ENCODE peak calls at places on chromosomes 1 and 21, in seven cellular contexts. I is progenitor cell of endocrine pancreas; G is WTC11; J is adrenal gland; O is heart left ventricle; W is cardiac muscle cell; K is CD4-positive, alpha-beta T cell. H is an unnamed sample.
A peak's percentile ranks its signal among the peaks of the same experiment; 100 is the strongest.

GRCh38 chr1:234599617-234600417 is 10.2 kb downstream of the IRF2BP2 start:
- DNase-seq in J (peak; percentile 88), W (peak; percentile 92), G (peak; percentile 85), K (peak; percentile 52), O (peak; percentile 94), I (peak; percentile 78), H (peak; percentile 90)

GRCh38 chr21:35202431-35202830 is 153.3 kb upstream of the RUNX1 start:
- DNase-seq in G (no peak), J (no peak), O (no peak), I (no peak), W (peak; percentile 50), K (no peak), H (no peak)

GRCh38 chr1:101235696-101236545 is 898 bp upstream of the S1PR1 start:
- DNase-seq in O (peak; percentile 69), I (peak; percentile 31), G (peak; percentile 44), W (peak; percentile 53), J (peak; percentile 53), K (peak; percentile 65), H (peak; percentile 71)

GRCh38 chr1:1781526-1781903 is 3.2 kb upstream of the NADK start:
- DNase-seq in K (no peak), J (no peak), O (no peak), I (no peak), W (no peak), G (no peak), H (no peak)

GRCh38 chr1:248873993-248874671 is 15.2 kb upstream of the ZNF692 start:
- DNase-seq in G (peak; percentile 77), J (peak; percentile 73), I (peak; percentile 60), K (peak; percentile 71), O (peak; percentile 77), W (no peak), H (peak; percentile 77)

GRCh38 chr1:168082008-168082876 is 54.5 kb downstream of the GPR161 start:
- DNase-seq in I (peak; percentile 63), K (peak; percentile 55), O (peak; percentile 83), J (peak; percentile 87), W (peak; percentile 86), G (peak; percentile 84), H (peak; percentile 76)

GRCh38 chr21:39088831-39089380 is 94.3 kb downstream of the PSMG1 start:
- DNase-seq in W (peak; percentile 52), J (no peak), I (no peak), K (no peak), O (no peak), G (no peak), H (no peak)

GRCh38 chr1:112502827-112503226 is 5.9 kb upstream of the WNT2B start:
- DNase-seq in W (peak; percentile 48), O (no peak), J (no peak), I (no peak), G (no peak), K (no peak), H (no peak)

GRCh38 chr1:96966536-96967138 is 245.1 kb downstream of the PTBP2 start:
- DNase-seq in G (peak; percentile 84), W (peak; percentile 86), J (peak; percentile 82), O (peak; percentile 79), K (peak; percentile 60), I (peak; percentile 62), H (peak; percentile 83)

GRCh38 chr1:170853302-170853701 is 82.0 kb upstream of the MROH9 start:
- DNase-seq in O (no peak), W (no peak), K (no peak), J (no peak), I (no peak), G (no peak), H (no peak)

GRCh38 chr1:92291372-92291999 is 7.3 kb downstream of the GLMN start:
- DNase-seq in I (no peak), W (peak; percentile 80), K (no peak), O (no peak), G (no peak), J (peak; percentile 34), H (no peak)

GRCh38 chr1:214143015-214143775 is 137.8 kb upstream of the SMYD2 start:
- DNase-seq in G (no peak), J (no peak), W (no peak), I (no peak), K (no peak), O (no peak), H (no peak)

GRCh38 chr1:207983044-207983443 is 72.1 kb upstream of the CD34 start:
- DNase-seq in I (no peak), G (no peak), J (no peak), K (no peak), O (no peak), W (no peak), H (no peak)

GRCh38 chr1:8962812-8963669 is 17.4 kb downstream of the CA6 start:
- DNase-seq in J (peak; percentile 64), K (peak; percentile 19), G (peak; percentile 80), W (peak; percentile 60), I (peak; percentile 18), O (no peak), H (peak; percentile 32)

GRCh38 chr1:209230319-209230718 is 353.2 kb upstream of the CAMK1G start:
- DNase-seq in G (no peak), I (no peak), W (no peak), O (no peak), K (no peak), J (no peak), H (no peak)

GRCh38 chr1:55209247-55209646 is 5.9 kb downstream of the USP24 start:
- DNase-seq in W (no peak), K (no peak), O (no peak), G (no peak), I (no peak), J (no peak), H (no peak)

GRCh38 chr1:226637147-226637935 is 88.8 kb downstream of the STUM start:
- DNase-seq in J (no peak), O (peak; percentile 70), G (peak; percentile 33), I (no peak), W (peak; percentile 63), K (no peak), H (peak; percentile 38)

GRCh38 chr1:240092301-240093119 is 827 bp downstream of the FMN2 start:
- DNase-seq in O (peak; percentile 65), W (peak; percentile 37), J (no peak), G (peak; percentile 31), K (no peak), I (peak; percentile 33), H (peak; percentile 61)

GRCh38 chr1:64986903-64987871 is 20.8 kb upstream of the JAK1 start:
- DNase-seq in G (no peak), J (no peak), K (no peak), O (no peak), I (no peak), W (peak; percentile 10), H (no peak)

GRCh38 chr1:238558156-238558555 is 667.4 kb upstream of the ZP4 start:
- DNase-seq in J (no peak), W (peak; percentile 54), G (no peak), K (no peak), I (no peak), O (no peak), H (no peak)

GRCh38 chr1:2528966-2529750 is 905 bp downstream of the HES5 start:
- DNase-seq in O (peak; percentile 80), W (no peak), J (peak; percentile 68), I (no peak), K (no peak), G (peak; percentile 59), H (peak; percentile 75)

GRCh38 chr21:45226540-45227326 is 61.0 kb downstream of the POFUT2 start:
- DNase-seq in W (no peak), K (no peak), J (no peak), G (no peak), I (no peak), O (no peak), H (no peak)

GRCh38 chr1:205693421-205693991 is 13.2 kb upstream of the SLC45A3 start:
- DNase-seq in G (no peak), I (no peak), O (no peak), W (no peak), J (no peak), K (no peak), H (peak; percentile 21)

GRCh38 chr1:94925561-94926364 is 1.1 kb downstream of the CNN3 start:
- DNase-seq in K (peak; percentile 8), G (peak; percentile 86), J (peak; percentile 72), W (peak; percentile 95), I (peak; percentile 81), O (peak; percentile 73), H (peak; percentile 84)

GRCh38 chr1:229900220-229900619 is 166.8 kb upstream of the GALNT2 start:
- DNase-seq in J (no peak), O (no peak), I (no peak), G (no peak), W (no peak), K (no peak), H (no peak)

GRCh38 chr1:1788136-1788535 is 9.9 kb upstream of the NADK start:
- DNase-seq in W (no peak), J (no peak), I (no peak), O (no peak), G (no peak), K (no peak), H (no peak)

GRCh38 chr21:42892582-42892930 is 553 bp upstream of the NDUFV3 start:
- DNase-seq in J (no peak), K (no peak), G (no peak), O (no peak), W (no peak), I (no peak), H (no peak)
- TF ChIP-seq CTCF in J (no peak), K (no peak), G (no peak), O (no peak), W (no peak), I (no peak), H (no peak)

GRCh38 chr1:157347508-157347907 is 204.8 kb downstream of the FCRL5 start:
- DNase-seq in O (no peak), G (no peak), J (no peak), W (no peak), K (no peak), I (no peak), H (no peak)
- TF ChIP-seq CTCF in O (no peak), G (no peak), J (no peak), W (no peak), K (no peak), I (no peak), H (no peak)

GRCh38 chr21:42513151-42513984 is at the start of gene SLC37A1:
- DNase-seq in O (peak; percentile 68), I (peak; percentile 35), G (peak; percentile 62), K (peak; percentile 29), W (no peak), J (peak; percentile 39), H (peak; percentile 59)
- TF ChIP-seq CTCF in O (no peak), I (peak; percentile 24), G (no peak), K (no peak), W (no peak), J (no peak), H (no peak)

GRCh38 chr1:42733415-42734200 is 6.4 kb downstream of the CLDN19 start:
- DNase-seq in K (no peak), I (no peak), J (no peak), W (no peak), O (no peak), G (no peak), H (no peak)

GRCh38 chr1:42730988-42731387 is 9.0 kb downstream of the CLDN19 start:
- DNase-seq in K (no peak), G (no peak), I (no peak), W (no peak), J (no peak), O (no peak), H (no peak)

GRCh38 chr1:42734201-42735035 is 5.6 kb downstream of the CLDN19 start:
- DNase-seq in K (no peak), G (no peak), W (no peak), I (no peak), O (no peak), J (no peak), H (no peak)

GRCh38 chr1:42732126-42732680 is 7.8 kb downstream of the CLDN19 start:
- DNase-seq in G (no peak), K (no peak), O (no peak), W (peak; percentile 34), I (no peak), J (no peak), H (no peak)

GRCh38 chr1:42730002-42730401 is 10.0 kb downstream of the CLDN19 start:
- DNase-seq in O (no peak), I (no peak), J (no peak), W (no peak), K (no peak), G (peak; percentile 39), H (no peak)
- TF ChIP-seq CTCF in O (no peak), I (no peak), J (no peak), W (no peak), K (no peak), G (no peak), H (no peak)